ENCODE peak calls at places on chromosome 10, in five cellular contexts. O is T-helper 9 cell, P is AG08395, E is T-helper 22 cell, I is H9. J is an unnamed sample.

GRCh38 chr10:50501899-50502556 is 121.7 kb downstream of the SGMS1 start:
- DNase-seq in I (no peak), E (no peak), O (no peak), P (no peak), J (no peak)

GRCh38 chr10:131885391-131886165 is 15.2 kb upstream of the PPP2R2D start:
- DNase-seq in E (peak), O (peak), P (peak), I (peak), J (peak)

GRCh38 chr10:118238573-118239240 is 103.4 kb downstream of the FAM204A start:
- DNase-seq in I (no peak), P (peak), O (no peak), E (no peak), J (no peak)

GRCh38 chr10:27605337-27605736 is 101.2 kb downstream of the RAB18 start:
- DNase-seq in P (no peak), O (no peak), E (no peak), I (no peak), J (no peak)

GRCh38 chr10:122102146-122102866 is 113.3 kb downstream of the TACC2 start:
- DNase-seq in I (no peak), E (no peak), P (no peak), O (no peak), J (no peak)

GRCh38 chr10:130013938-130014733 is 50.1 kb upstream of the EBF3 start:
- DNase-seq in E (no peak), I (no peak), P (peak), O (no peak), J (no peak)

GRCh38 chr10:103545771-103546281 is 52.3 kb downstream of the NEURL1 start:
- DNase-seq in I (peak), E (no peak), O (no peak), P (no peak), J (no peak)

GRCh38 chr10:106705576-106706526 is 458.7 kb downstream of the SORCS1 start:
- DNase-seq in P (peak), I (peak), O (no peak), E (no peak), J (peak)

GRCh38 chr10:71260622-71261325 is 48.4 kb downstream of the UNC5B start:
- DNase-seq in I (no peak), E (no peak), P (peak), O (no peak), J (peak)

GRCh38 chr10:49288341-49289065 is 10.5 kb upstream of the C10orf71 start:
- DNase-seq in I (no peak), E (no peak), O (no peak), P (no peak), J (no peak)

GRCh38 chr10:5094265-5095205 is at the start of gene AKR1C3:
- DNase-seq in P (peak), I (peak), O (no peak), E (no peak), J (no peak)

GRCh38 chr10:14583252-14583651 is 191.4 kb downstream of the FAM107B start:
- DNase-seq in I (no peak), P (no peak), O (peak), E (peak), J (peak)

GRCh38 chr10:58373446-58373834 is 11.8 kb upstream of the TFAM start:
- DNase-seq in O (no peak), I (no peak), P (no peak), E (no peak), J (no peak)

GRCh38 chr10:129912161-129912917 is 51.7 kb downstream of the EBF3 start:
- DNase-seq in P (peak), I (no peak), O (no peak), E (no peak), J (no peak)

GRCh38 chr10:68332259-68333057 is at the start of gene PBLD:
- DNase-seq in O (peak), E (peak), P (peak), I (peak), J (peak)

GRCh38 chr10:104376784-104377300 is 23.2 kb downstream of the CFAP58 start:
- DNase-seq in O (no peak), P (no peak), E (no peak), I (no peak), J (no peak)

GRCh38 chr10:17984056-17984455 is 32.3 kb downstream of the SLC39A12 start:
- DNase-seq in I (no peak), P (no peak), O (no peak), E (no peak), J (no peak)

GRCh38 chr10:43816351-43817321 is 168.0 kb upstream of the ZNF32 start:
- DNase-seq in O (peak), I (no peak), P (peak), E (peak), J (no peak)

GRCh38 chr10:124005991-124006392 is 87.4 kb downstream of the CHST15 start:
- DNase-seq in I (no peak), O (no peak), P (no peak), E (no peak), J (no peak)

GRCh38 chr10:119129721-119130120 is 25.8 kb downstream of the DENND10 start:
- DNase-seq in I (no peak), E (no peak), P (no peak), O (no peak), J (no peak)

GRCh38 chr10:129274928-129275474 is 192.0 kb upstream of the MGMT start:
- DNase-seq in E (no peak), I (peak), O (no peak), P (no peak), J (no peak)

GRCh38 chr10:33066558-33067236 is 108.7 kb upstream of the ITGB1 start:
- DNase-seq in I (no peak), E (no peak), P (peak), O (no peak), J (no peak)

GRCh38 chr10:52871191-52871843 is 98.7 kb upstream of the MBL2 start:
- DNase-seq in I (peak), O (no peak), P (no peak), E (no peak), J (no peak)

GRCh38 chr10:26367771-26368170 is 70.4 kb upstream of the APBB1IP start:
- DNase-seq in P (peak), E (no peak), O (peak), I (peak), J (peak)

GRCh38 chr10:126133082-126133620 is 236.8 kb downstream of the FANK1 start:
- DNase-seq in P (no peak), I (no peak), O (no peak), E (no peak), J (no peak)

GRCh38 chr10:20623561-20623960 is 273.6 kb downstream of the NEBL start:
- DNase-seq in E (no peak), I (no peak), O (no peak), P (no peak), J (no peak)